ENCODE peak calls at places on chromosomes 3 and 15, in seven cellular contexts. Q is cardiac muscle cell, H is uterus, N is suprapubic skin, B is AG04450, W is A549, M is H9. S is an unnamed sample. For H3K9me3, the result is how much of the 10 kb centered on the place peaks cover.

GRCh38 chr3:138367912-138368311 is 19.5 kb downstream of the MRAS start:
- DNase-seq in Q (no peak), N (peak), W (no peak), B (no peak), H (peak), M (no peak), S (no peak)

GRCh38 chr3:30793755-30794154 is 100.7 kb downstream of the GADL1 start:
- DNase-seq in W (no peak), H (no peak), N (no peak), B (no peak), M (no peak), Q (no peak), S (no peak)

GRCh38 chr3:160869825-160870224 is 113.8 kb downstream of the PPM1L start:
- DNase-seq in Q (no peak), N (peak), M (no peak), W (no peak), B (no peak), H (no peak), S (peak)

GRCh38 chr3:184334470-184335158 is 2.8 kb upstream of the FAM131A start:
- DNase-seq in N (no peak), Q (no peak), M (no peak), H (no peak), W (peak), B (no peak), S (no peak)

GRCh38 chr3:30548605-30549004 is 57.8 kb upstream of the TGFBR2 start:
- DNase-seq in Q (no peak), W (no peak), M (peak), H (no peak), B (no peak), N (no peak), S (no peak)

GRCh38 chr3:99167016-99167415 is 265.5 kb upstream of the DCBLD2 start:
- DNase-seq in M (no peak), B (no peak), N (no peak), W (no peak), Q (no peak), H (no peak), S (no peak)

GRCh38 chr3:14657579-14657978 is 6.0 kb downstream of the CCDC174 start:
- DNase-seq in M (no peak), N (no peak), W (no peak), B (no peak), H (no peak), Q (no peak), S (no peak)

GRCh38 chr15:75902129-75902557 is 1.5 kb upstream of the FBXO22 start:
- DNase-seq in N (no peak), B (no peak), M (peak), Q (peak), W (no peak), H (no peak), S (no peak)

GRCh38 chr3:126663257-126663656 is 8.3 kb upstream of the TXNRD3 start:
- DNase-seq in H (no peak), B (no peak), N (no peak), Q (no peak), M (no peak), W (no peak), S (no peak)

GRCh38 chr3:50217681-50218080 is 12.6 kb downstream of the SLC38A3 start:
- DNase-seq in B (no peak), N (no peak), H (no peak), W (no peak), M (no peak), Q (no peak), S (no peak)

GRCh38 chr3:40847571-40847992 is 322.8 kb downstream of the ZNF621 start:
- DNase-seq in H (no peak), W (no peak), N (no peak), M (peak), Q (peak), B (no peak), S (no peak)

GRCh38 chr3:136346486-136346885 is 96.3 kb downstream of the PCCB start:
- DNase-seq in Q (no peak), N (no peak), H (no peak), M (no peak), B (no peak), W (no peak), S (no peak)

GRCh38 chr3:14319654-14320182 is 82.7 kb upstream of the SLC6A6 start:
- DNase-seq in B (peak), N (peak), W (peak), Q (peak), M (peak), H (no peak), S (no peak)

GRCh38 chr3:122925756-122926155 is 101.8 kb downstream of the SEMA5B start:
- DNase-seq in Q (no peak), M (no peak), N (no peak), B (no peak), W (no peak), H (no peak), S (no peak)

GRCh38 chr3:1583044-1583443 is 490.2 kb downstream of the CNTN6 start:
- DNase-seq in M (no peak), W (no peak), N (no peak), H (no peak), B (no peak), Q (no peak), S (no peak)

GRCh38 chr3:51434746-51435323 is 43.8 kb downstream of the RBM15B start:
- DNase-seq in W (peak), M (peak), N (no peak), H (no peak), Q (peak), B (no peak), S (no peak)

GRCh38 chr15:89321521-89322410 is 12.9 kb downstream of the POLG start:
- DNase-seq in M (no peak), Q (no peak), B (no peak), H (no peak), N (no peak), W (no peak), S (peak)

GRCh38 chr3:131804565-131805133 is 230.2 kb downstream of the CPNE4 start:
- DNase-seq in N (no peak), W (no peak), B (no peak), Q (peak), H (no peak), M (no peak), S (no peak)

GRCh38 chr3:5191555-5192304 is 4.2 kb downstream of the EDEM1 start:
- DNase-seq in M (no peak), H (no peak), N (no peak), W (no peak), B (no peak), Q (no peak), S (no peak)

GRCh38 chr3:71129611-71130515 is 453.7 kb downstream of the FOXP1 start:
- DNase-seq in M (no peak), Q (no peak), H (no peak), N (no peak), B (no peak), W (no peak), S (no peak)

GRCh38 chr3:78728406-78729145 is 1039.2 kb downstream of the ROBO1 start:
- DNase-seq in Q (peak), W (no peak), M (no peak), H (peak), N (peak), B (no peak), S (peak)

GRCh38 chr3:81581966-81582599 is 179.4 kb downstream of the GBE1 start:
- DNase-seq in W (no peak), B (peak), N (no peak), M (no peak), H (peak), Q (peak), S (no peak)

GRCh38 chr3:2883292-2883691 is 226.9 kb downstream of the IL5RA start:
- DNase-seq in W (no peak), M (no peak), H (no peak), N (no peak), Q (no peak), B (no peak), S (no peak)

GRCh38 chr3:146164506-146164905 is 3.5 kb upstream of the PLOD2 start:
- DNase-seq in H (no peak), Q (no peak), N (no peak), B (no peak), M (no peak), W (no peak), S (no peak)

GRCh38 chr3:148932976-148933375 is 58.4 kb upstream of the GYG1 start:
- DNase-seq in H (no peak), B (no peak), M (no peak), W (no peak), Q (no peak), N (no peak), S (no peak)

GRCh38 chr3:55797084-55797483 is 310.0 kb upstream of the WNT5A start:
- DNase-seq in W (no peak), Q (no peak), M (no peak), H (no peak), B (no peak), N (no peak), S (no peak)

GRCh38 chr3:124014366-124014942 is 22.5 kb upstream of the ROPN1 start:
- DNase-seq in W (no peak), B (no peak), H (peak), M (no peak), N (no peak), Q (no peak), S (no peak)

GRCh38 chr3:40258555-40258954 is 51.0 kb upstream of the EIF1B start:
- DNase-seq in H (no peak), N (no peak), Q (no peak), W (no peak), B (no peak), M (no peak), S (no peak)

GRCh38 chr3:193418576-193419373 is 40.2 kb upstream of the ATP13A5 start:
- DNase-seq in B (no peak), Q (no peak), W (no peak), M (no peak), H (no peak), N (no peak), S (no peak)

DNA sequence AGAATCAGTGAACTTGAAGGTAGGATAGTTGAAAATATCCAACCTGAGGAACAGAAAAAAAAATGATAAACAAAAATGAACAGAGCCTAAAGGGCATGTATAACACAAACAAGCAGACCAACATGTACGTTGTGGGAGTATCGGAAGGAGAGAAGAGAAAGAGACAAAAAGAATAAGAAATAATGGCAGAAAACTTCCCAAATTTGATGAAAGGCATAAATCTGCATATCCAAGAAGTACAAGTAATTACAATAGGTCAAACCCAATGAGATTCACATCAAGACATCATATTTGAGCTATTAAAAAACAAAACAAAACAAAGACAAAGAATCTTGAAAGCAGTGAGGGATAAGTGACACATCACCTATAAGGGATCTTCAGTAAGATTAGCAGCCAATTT is 38.1 kb upstream of the ATP13A5 start:
- DNase-seq in H (no peak), Q (no peak), W (no peak), M (no peak), B (no peak), N (no peak), S (no peak)
- H3K9me3 ChIP-seq in H (under half), Q (under half), W (under half), M (under half), B (under half), N (under half), S (under half)

GRCh38 chr3:42911551-42911950 is 5.6 kb downstream of the ZNF662 start:
- DNase-seq in N (no peak), H (no peak), Q (no peak), M (no peak), W (no peak), B (no peak), S (no peak)

DNA sequence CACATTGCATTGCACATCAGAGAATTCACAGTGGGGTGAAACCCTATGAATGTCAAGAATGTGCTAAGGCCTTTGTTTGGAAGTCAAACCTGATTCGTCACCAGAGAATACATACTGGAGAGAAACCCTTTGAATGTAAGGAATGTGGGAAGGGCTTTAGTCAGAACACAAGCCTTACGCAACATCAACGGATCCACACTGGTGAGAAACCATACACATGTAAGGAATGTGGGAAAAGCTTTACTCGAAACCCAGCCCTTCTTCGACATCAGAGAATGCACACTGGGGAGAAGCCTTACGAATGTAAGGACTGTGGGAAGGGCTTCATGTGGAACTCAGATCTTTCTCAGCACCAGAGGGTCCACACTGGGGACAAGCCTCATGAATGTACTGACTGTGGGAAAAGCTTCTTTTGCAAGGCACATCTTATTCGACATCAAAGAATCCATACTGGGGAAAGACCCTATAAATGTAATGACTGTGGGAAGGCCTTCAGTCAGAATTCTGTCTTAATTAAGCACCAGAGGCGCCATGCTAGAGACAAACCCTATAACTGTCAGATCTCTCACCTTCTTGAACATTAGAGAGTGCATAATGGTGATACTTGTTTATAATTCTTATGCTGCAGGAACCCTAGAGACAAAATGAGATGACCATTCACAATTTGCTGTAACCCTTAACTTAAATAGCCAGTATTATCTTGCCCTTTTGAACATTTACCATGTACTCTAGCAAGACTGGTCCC is 9.0 kb downstream of the ZNF662 start:
- DNase-seq in Q (no peak), W (no peak), M (no peak), B (no peak), N (no peak), H (no peak), S (no peak)
- H3K9me3 ChIP-seq in Q (under half), W (under half), M (under half), B (under half), N (under half), H (half or more), S (under half)

DNA sequence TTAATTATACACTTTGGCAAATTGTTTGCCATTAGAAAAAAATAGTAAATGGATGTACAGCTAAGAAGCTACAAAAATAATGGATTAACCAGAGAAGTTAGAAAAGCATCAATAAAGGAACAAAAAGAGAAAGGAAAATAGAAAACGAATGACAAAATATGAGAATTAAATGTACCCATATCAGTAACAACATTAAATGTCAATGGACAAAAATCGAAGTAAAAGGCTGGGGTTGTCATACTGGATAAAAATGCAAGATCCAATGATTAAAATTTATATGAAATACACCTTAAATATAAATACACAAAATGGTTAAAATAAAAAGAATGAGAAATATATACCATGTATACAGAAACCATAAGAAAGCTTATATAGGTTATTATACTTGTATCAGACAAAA is 470.6 kb downstream of the OCA2 start:
- DNase-seq in B (no peak), W (no peak), N (no peak), M (no peak), H (no peak), Q (no peak), S (no peak)
- H3K9me3 ChIP-seq in B (under half), W (under half), N (under half), M (under half), H (under half), Q (under half), S (under half)

DNA sequence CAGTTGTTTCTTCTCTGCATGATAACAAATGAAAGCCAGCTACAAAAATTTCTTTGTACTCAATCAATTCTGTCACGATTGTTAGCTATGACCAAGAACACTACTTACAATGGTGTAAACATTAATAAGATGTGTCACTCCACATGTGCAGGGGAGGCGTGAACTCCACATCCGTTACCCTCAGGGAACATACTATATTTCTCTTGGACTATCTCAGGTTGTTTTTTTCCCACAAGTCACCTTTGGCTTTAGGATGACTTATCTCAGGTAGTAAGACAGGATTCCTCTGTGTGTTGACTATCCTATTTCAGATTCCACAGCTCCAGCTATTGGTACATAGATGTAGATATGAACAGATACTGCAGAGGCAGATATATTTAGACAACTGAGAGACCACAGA is 423.3 kb upstream of the GRM7 start:
- DNase-seq in N (no peak), B (no peak), Q (no peak), W (no peak), H (no peak), M (no peak), S (no peak)
- H3K9me3 ChIP-seq in N (under half), B (under half), Q (under half), W (under half), H (under half), M (under half), S (under half)